ENCODE peak calls at places on chromosomes 4 and X, in four cellular contexts. C is HCT116, D is prostate gland, Z is GM23338. U is an unnamed sample.
A peak's percentile ranks its signal among the peaks of the same experiment; 100 is the strongest.

GRCh38 chrX:6777211-6778002 is 242.5 kb upstream of the VCX3A start:
- DNase-seq in D (no peak), C (no peak), Z (no peak), U (no peak)

GRCh38 chr4:108169639-108170038 is 907 bp upstream of the LEF1 start:
- DNase-seq in C (no peak), D (no peak), Z (no peak), U (no peak)

GRCh38 chr4:76611611-76612010 is 176.6 kb downstream of the SHROOM3 start:
- DNase-seq in Z (no peak), C (no peak), D (peak; percentile 89), U (peak; percentile 50)

GRCh38 chr4:73718375-73719373 is 21.7 kb upstream of the CXCL8 start:
- DNase-seq in Z (no peak), D (no peak), C (no peak), U (no peak)

GRCh38 chr4:185232370-185232769 is 23.0 kb downstream of the SNX25 start:
- DNase-seq in D (no peak), Z (no peak), C (no peak), U (no peak)

GRCh38 chr4:105661028-105661427 is 47.5 kb downstream of the INTS12 start:
- DNase-seq in C (no peak), D (no peak), Z (no peak), U (no peak)

GRCh38 chr4:55238407-55238806 is 107.6 kb upstream of the SRD5A3 start:
- DNase-seq in C (no peak), D (no peak), Z (no peak), U (no peak)

GRCh38 chr4:5998333-5998936 is 19.8 kb downstream of the C4orf50 start:
- DNase-seq in C (peak; percentile 45), Z (peak; percentile 85), D (peak; percentile 61), U (no peak)

GRCh38 chr4:153022233-153022632 is 86.1 kb downstream of the FHDC1 start:
- DNase-seq in D (peak; percentile 68), Z (no peak), C (no peak), U (peak; percentile 74)

GRCh38 chr4:22454955-22455354 is 60.9 kb downstream of the ADGRA3 start:
- DNase-seq in Z (no peak), D (no peak), C (no peak), U (no peak)

GRCh38 chr4:145623831-145624230 is 4.6 kb downstream of the MMAA start:
- DNase-seq in Z (no peak), C (no peak), D (no peak), U (no peak)

GRCh38 chrX:9465380-9466114 is 689 bp downstream of the TBL1X start:
- DNase-seq in D (no peak), C (no peak), Z (peak; percentile 40), U (no peak)

GRCh38 chr4:150714462-150715438 is 132.8 kb downstream of the MAB21L2 start:
- DNase-seq in D (no peak), Z (no peak), C (no peak), U (no peak)

GRCh38 chrX:65695849-65696248 is 28.4 kb downstream of the MSN start:
- DNase-seq in D (no peak), Z (no peak), C (no peak), U (no peak)
- H3K4me1 ChIP-seq in D (no peaks in the 10 kb centered on the region), Z (peaks cover 25% of the 10 kb centered on the region), C (no peaks in the 10 kb centered on the region), U (no peaks in the 10 kb centered on the region)

DNA sequence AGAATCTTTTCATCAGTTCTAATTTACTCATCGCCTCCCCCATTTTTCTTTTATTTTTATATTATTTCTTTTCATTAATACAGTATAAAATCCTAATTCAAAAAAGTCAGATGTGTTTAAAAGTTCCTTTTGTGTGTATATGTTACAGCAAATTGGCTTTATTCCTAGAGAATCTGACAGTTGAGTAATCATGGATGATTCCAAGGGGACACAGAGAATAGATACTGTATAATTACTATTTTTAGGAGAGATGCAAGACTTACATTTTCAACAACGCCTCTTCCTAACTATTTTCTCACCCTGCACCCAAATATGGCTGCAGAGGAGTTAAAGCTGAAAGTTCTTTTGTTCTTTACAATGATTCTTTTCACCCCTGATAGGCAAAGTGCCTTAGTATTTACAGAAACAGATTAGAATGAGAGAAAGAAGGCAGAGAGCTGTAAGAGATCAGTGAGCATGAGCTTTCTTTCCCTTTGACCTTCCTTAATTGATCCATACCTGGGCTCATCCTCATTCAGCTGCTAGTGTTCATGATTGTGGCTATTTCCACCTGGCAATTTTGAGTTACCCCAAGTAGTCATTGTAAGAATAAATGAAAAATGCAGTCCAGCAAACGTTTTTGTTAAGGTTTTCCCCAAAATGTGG is 210.8 kb downstream of the SLC4A4 start:
- DNase-seq in D (no peak), Z (no peak), C (no peak), U (no peak)
- H3K27ac ChIP-seq in D (no peak overlapping the region), Z (no peak overlapping the region), C (no peak overlapping the region), U (no peak overlapping the region)

DNA sequence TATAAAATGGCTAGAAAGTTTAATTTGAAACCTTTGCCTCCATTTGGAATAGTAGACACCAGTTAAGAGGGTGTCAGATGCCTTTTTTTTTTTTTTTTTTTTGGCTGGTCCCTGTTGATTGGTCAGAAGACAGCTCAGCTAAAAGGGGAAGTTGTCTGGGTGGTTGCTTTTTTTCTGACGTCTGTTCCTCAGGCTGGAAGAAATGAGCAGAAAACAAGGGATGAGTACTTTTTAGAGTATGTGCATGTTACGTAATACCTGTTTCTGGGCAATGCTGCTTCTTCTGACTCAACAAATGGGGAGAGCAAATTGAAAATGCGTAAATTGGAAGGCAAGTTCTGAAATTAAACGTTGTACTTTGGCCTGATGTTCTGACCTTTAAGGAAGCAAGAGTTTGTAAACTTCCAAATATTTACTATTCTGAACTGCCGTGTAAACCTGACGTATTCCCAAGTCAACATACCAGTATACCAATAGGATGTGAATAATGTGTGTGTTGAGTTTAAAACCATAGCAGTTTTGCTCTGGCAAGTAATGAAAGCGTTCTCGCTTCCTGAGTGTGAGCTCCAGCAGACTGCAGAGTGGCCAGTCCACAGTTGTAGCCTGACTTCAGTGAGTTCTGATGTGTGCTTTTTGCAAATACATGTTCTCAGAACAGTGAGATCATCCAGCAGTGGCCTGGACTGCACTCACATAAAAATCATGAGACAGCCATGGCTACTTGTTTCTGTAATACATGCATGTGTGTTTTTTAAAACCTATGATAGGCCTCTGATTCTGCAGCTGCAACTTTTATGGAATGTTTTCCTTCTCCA is 1.7 kb downstream of the SAT1 start:
- DNase-seq in C (no peak), Z (no peak), D (no peak), U (no peak)
- TF ChIP-seq POLR2AphosphoS5 in C (peak; percentile 33), Z (no peak), D (peak; percentile 15), U (no peak)

GRCh38 chr4:36332782-36333131 is 51.3 kb downstream of the DTHD1 start:
- DNase-seq in C (no peak), D (no peak), Z (no peak), U (no peak)

GRCh38 chr4:36337665-36338064 is 56.2 kb downstream of the DTHD1 start:
- DNase-seq in C (no peak), Z (no peak), D (no peak), U (no peak)

GRCh38 chr4:36332023-36332781 is 50.8 kb downstream of the DTHD1 start:
- DNase-seq in Z (peak; percentile 15), C (no peak), D (no peak), U (no peak)

GRCh38 chr4:36328130-36328529 is 46.7 kb downstream of the DTHD1 start:
- DNase-seq in D (no peak), Z (no peak), C (no peak), U (no peak)

GRCh38 chr4:36333303-36333877 is 52.0 kb downstream of the DTHD1 start:
- DNase-seq in C (no peak), D (no peak), Z (no peak), U (no peak)
- H3K4me1 ChIP-seq in C (no peaks in the 10 kb centered on the region), D (no peaks in the 10 kb centered on the region), Z (no peaks in the 10 kb centered on the region), U (no peaks in the 10 kb centered on the region)

GRCh38 chr4:2062168-2062807 is 3.2 kb downstream of the NAT8L start:
- DNase-seq in Z (no peak), D (no peak), C (no peak), U (no peak)

GRCh38 chr4:2059726-2060577 is 825 bp downstream of the NAT8L start:
- DNase-seq in Z (peak; percentile 54), C (no peak), D (no peak), U (no peak)

GRCh38 chr4:2061208-2062131 is 2.3 kb downstream of the NAT8L start:
- DNase-seq in Z (no peak), D (no peak), C (no peak), U (no peak)

GRCh38 chr4:2059034-2059725 is at the start of gene NAT8L:
- DNase-seq in Z (peak; percentile 83), D (no peak), C (peak; percentile 21), U (no peak)

GRCh38 chr4:2060578-2061207 is 1.6 kb downstream of the NAT8L start:
- DNase-seq in Z (peak; percentile 84), C (no peak), D (no peak), U (no peak)
- H3K27ac ChIP-seq in Z (no peak overlapping the region), C (no peak overlapping the region), D (no peak overlapping the region), U (no peak overlapping the region)

GRCh38 chr4:112800001-112800400 is 163.1 kb downstream of the LARP7 start:
- DNase-seq in Z (no peak), D (no peak), C (no peak), U (no peak)

GRCh38 chr4:112801341-112801740 is 164.4 kb downstream of the LARP7 start:
- DNase-seq in C (no peak), Z (no peak), D (no peak), U (no peak)

GRCh38 chr4:112807083-112807482 is 170.1 kb downstream of the LARP7 start:
- DNase-seq in C (no peak), D (no peak), Z (no peak), U (no peak)

GRCh38 chr4:112807999-112808398 is 171.1 kb downstream of the LARP7 start:
- DNase-seq in D (no peak), Z (no peak), C (no peak), U (no peak)

GRCh38 chr4:112802780-112803179 is 165.8 kb downstream of the LARP7 start:
- DNase-seq in C (no peak), Z (no peak), D (no peak), U (no peak)
- TF ChIP-seq POLR2AphosphoS5 in C (no peak), Z (no peak), D (no peak), U (no peak)